ENCODE peak calls at places on chromosome 7, in five cellular contexts. N is fibroblast of lung, B is spleen, K is tibial nerve, Q is fibroblast of the aortic adventitia. P is an unnamed sample.

GRCh38 chr7:25953859-25954258 is 198.1 kb upstream of the NFE2L3 start:
- DNase-seq in Q (no peak), N (no peak), K (no peak), B (no peak), P (no peak)

GRCh38 chr7:2069472-2069860 is 163.3 kb downstream of the MAD1L1 start:
- DNase-seq in Q (no peak), N (peak), B (no peak), K (no peak), P (peak)

GRCh38 chr7:40133561-40134427 is 628 bp downstream of the MPLKIP start:
- DNase-seq in Q (peak), B (no peak), N (peak), K (no peak), P (peak)

GRCh38 chr7:30770936-30771858 is at the start of gene MINDY4:
- DNase-seq in K (peak), N (peak), B (peak), Q (peak), P (peak)

GRCh38 chr7:120023494-120024167 is 249.3 kb upstream of the KCND2 start:
- DNase-seq in B (no peak), Q (peak), N (peak), K (no peak), P (peak)

GRCh38 chr7:47329320-47329926 is 252.5 kb downstream of the TNS3 start:
- DNase-seq in N (no peak), B (peak), K (no peak), Q (no peak), P (no peak)

GRCh38 chr7:28990200-28990960 is 32.2 kb upstream of the TRIL start:
- DNase-seq in N (peak), K (peak), Q (peak), B (no peak), P (no peak)

GRCh38 chr7:27822245-27822644 is 82.3 kb downstream of the TAX1BP1 start:
- DNase-seq in B (no peak), Q (no peak), N (no peak), K (no peak), P (no peak)

GRCh38 chr7:157090485-157091165 is 48.1 kb upstream of the UBE3C start:
- DNase-seq in Q (no peak), N (no peak), K (no peak), B (peak), P (no peak)

GRCh38 chr7:134255814-134256213 is 60.9 kb downstream of the SLC35B4 start:
- DNase-seq in K (no peak), B (no peak), N (no peak), Q (no peak), P (no peak)

GRCh38 chr7:97203957-97204356 is 86.5 kb downstream of the SDHAF3 start:
- DNase-seq in B (no peak), N (no peak), Q (no peak), K (no peak), P (no peak)

GRCh38 chr7:70285176-70285575 is 686.9 kb downstream of the AUTS2 start:
- DNase-seq in K (no peak), Q (no peak), B (no peak), N (no peak), P (peak)

GRCh38 chr7:45196374-45196773 is 38.8 kb downstream of the RAMP3 start:
- DNase-seq in K (no peak), B (peak), N (no peak), Q (no peak), P (no peak)

GRCh38 chr7:83796760-83797159 is 147.8 kb upstream of the SEMA3E start:
- DNase-seq in Q (no peak), K (no peak), N (no peak), B (no peak), P (no peak)

GRCh38 chr7:120442838-120443237 is 169.9 kb downstream of the KCND2 start:
- DNase-seq in B (no peak), Q (no peak), N (no peak), K (no peak), P (no peak)

GRCh38 chr7:92669616-92670153 is 79.5 kb upstream of the FAM133B start:
- DNase-seq in B (no peak), Q (peak), N (peak), K (no peak), P (peak)

GRCh38 chr7:91267558-91267955 is 3.3 kb downstream of the FZD1 start:
- DNase-seq in K (peak), B (no peak), N (peak), Q (peak), P (peak)

GRCh38 chr7:152859781-152860191 is 100.2 kb downstream of the ACTR3B start:
- DNase-seq in N (no peak), K (no peak), Q (no peak), B (no peak), P (no peak)

GRCh38 chr7:112452102-112452888 is 2.0 kb downstream of the IFRD1 start:
- DNase-seq in N (peak), B (no peak), Q (peak), K (peak), P (peak)

GRCh38 chr7:72098812-72099211 is 313.3 kb downstream of the CALN1 start:
- DNase-seq in B (no peak), N (no peak), Q (no peak), K (no peak), P (no peak)

GRCh38 chr7:48094861-48095293 is 5.8 kb downstream of the UPP1 start:
- DNase-seq in N (peak), Q (peak), B (no peak), K (no peak), P (peak)

GRCh38 chr7:100983451-100984187 is 14.3 kb downstream of the MUC12 start:
- DNase-seq in Q (peak), N (peak), B (peak), K (no peak), P (no peak)

GRCh38 chr7:50921114-50921513 is 138.4 kb upstream of the GRB10 start:
- DNase-seq in K (no peak), B (no peak), Q (no peak), N (no peak), P (no peak)

GRCh38 chr7:28083998-28084985 is 96.3 kb downstream of the JAZF1 start:
- DNase-seq in B (no peak), K (no peak), N (no peak), Q (no peak), P (no peak)

GRCh38 chr7:121126801-121127534 is 138.5 kb downstream of the CPED1 start:
- DNase-seq in N (peak), Q (peak), K (no peak), B (no peak), P (peak)

GRCh38 chr7:128032605-128033235 is 1.5 kb upstream of the LRRC4 start:
- DNase-seq in N (peak), K (no peak), B (peak), Q (no peak), P (no peak)

GRCh38 chr7:1468899-1469298 is 9.6 kb upstream of the MICALL2 start:
- DNase-seq in Q (no peak), B (no peak), K (no peak), N (no peak), P (no peak)

GRCh38 chr7:101936223-101936611 is 118.8 kb downstream of the CUX1 start:
- DNase-seq in B (no peak), N (no peak), K (no peak), Q (no peak), P (no peak)

GRCh38 chr7:30020535-30020934 is 6.0 kb downstream of the FKBP14 start:
- DNase-seq in N (no peak), K (no peak), B (no peak), Q (no peak), P (no peak)

GRCh38 chr7:134750083-134751062 is 29.1 kb upstream of the CALD1 start:
- DNase-seq in B (no peak), K (peak), N (peak), Q (peak), P (no peak)

GRCh38 chr7:103752995-103753394 is 236.5 kb downstream of the RELN start:
- DNase-seq in K (no peak), Q (peak), B (no peak), N (peak), P (no peak)

GRCh38 chr7:34425631-34426384 is 232.2 kb upstream of the NPSR1 start:
- DNase-seq in N (no peak), Q (no peak), K (no peak), B (no peak), P (no peak)

GRCh38 chr7:36190447-36191291 is 37.6 kb downstream of the EEPD1 start:
- DNase-seq in N (no peak), B (peak), Q (no peak), K (no peak), P (no peak)

DNA sequence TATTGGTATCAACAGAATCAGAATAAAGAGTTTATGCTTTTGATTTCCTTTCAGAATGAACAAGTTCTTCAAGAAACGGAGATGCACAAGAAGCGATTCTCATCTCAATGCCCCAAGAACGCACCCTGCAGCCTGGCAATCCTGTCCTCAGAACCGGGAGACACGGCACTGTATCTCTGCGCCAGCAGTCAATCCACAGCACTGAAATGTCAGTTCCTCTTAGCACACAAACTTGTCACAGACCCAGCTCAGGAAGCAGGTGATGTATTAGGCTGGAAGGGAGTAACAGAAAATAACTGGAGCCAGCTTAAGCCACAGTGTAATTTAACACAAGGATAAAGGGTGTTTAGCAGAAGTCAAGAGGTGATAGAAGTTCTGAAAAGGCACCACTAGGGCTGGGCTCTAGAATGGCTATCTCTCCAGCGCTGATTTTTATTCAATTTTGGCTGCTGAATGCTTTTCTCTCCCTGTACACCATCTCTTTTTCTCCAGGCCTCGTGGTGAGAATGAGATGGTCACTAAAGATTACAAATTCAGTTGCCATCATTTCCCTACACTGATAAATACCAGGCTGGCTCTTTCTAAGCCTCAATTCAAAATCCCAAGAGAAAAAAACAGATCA is 102.9 kb upstream of the PRSS1 start:
- DNase-seq in Q (no peak), K (no peak), N (no peak), B (no peak), P (no peak)
- H3K4me3 ChIP-seq in Q (no peak), K (no peak), N (no peak), B (no peak), P (no peak)

GRCh38 chr7:6008668-6009611 is at the start of the genes AIMP2 and PMS2:
- DNase-seq in Q (peak), N (peak), K (peak), B (peak), P (peak)
- TF ChIP-seq CTCF in Q (no peak), N (peak), K (no peak), B (peak), P (no peak)

GRCh38 chr7:4083513-4083912 is 598.6 kb upstream of the FOXK1 start:
- DNase-seq in B (no peak), K (no peak), Q (no peak), N (no peak), P (no peak)
- H3K4me3 ChIP-seq in B (no peak), K (no peak), Q (no peak), N (no peak), P (no peak)

GRCh38 chr7:141737118-141737835 is 881 bp upstream of the SSBP1 start:
- DNase-seq in K (no peak), N (peak), B (peak), Q (peak), P (no peak)
- TF ChIP-seq CTCF in K (no peak), N (no peak), B (no peak), Q (no peak), P (no peak)

GRCh38 chr7:151228024-151228866 is 1.2 kb upstream of the ABCF2 start:
- DNase-seq in K (no peak), N (no peak), Q (no peak), B (peak), P (no peak)
- H3K4me3 ChIP-seq in K (peak), N (peak), Q (peak), B (peak), P (peak)

DNA sequence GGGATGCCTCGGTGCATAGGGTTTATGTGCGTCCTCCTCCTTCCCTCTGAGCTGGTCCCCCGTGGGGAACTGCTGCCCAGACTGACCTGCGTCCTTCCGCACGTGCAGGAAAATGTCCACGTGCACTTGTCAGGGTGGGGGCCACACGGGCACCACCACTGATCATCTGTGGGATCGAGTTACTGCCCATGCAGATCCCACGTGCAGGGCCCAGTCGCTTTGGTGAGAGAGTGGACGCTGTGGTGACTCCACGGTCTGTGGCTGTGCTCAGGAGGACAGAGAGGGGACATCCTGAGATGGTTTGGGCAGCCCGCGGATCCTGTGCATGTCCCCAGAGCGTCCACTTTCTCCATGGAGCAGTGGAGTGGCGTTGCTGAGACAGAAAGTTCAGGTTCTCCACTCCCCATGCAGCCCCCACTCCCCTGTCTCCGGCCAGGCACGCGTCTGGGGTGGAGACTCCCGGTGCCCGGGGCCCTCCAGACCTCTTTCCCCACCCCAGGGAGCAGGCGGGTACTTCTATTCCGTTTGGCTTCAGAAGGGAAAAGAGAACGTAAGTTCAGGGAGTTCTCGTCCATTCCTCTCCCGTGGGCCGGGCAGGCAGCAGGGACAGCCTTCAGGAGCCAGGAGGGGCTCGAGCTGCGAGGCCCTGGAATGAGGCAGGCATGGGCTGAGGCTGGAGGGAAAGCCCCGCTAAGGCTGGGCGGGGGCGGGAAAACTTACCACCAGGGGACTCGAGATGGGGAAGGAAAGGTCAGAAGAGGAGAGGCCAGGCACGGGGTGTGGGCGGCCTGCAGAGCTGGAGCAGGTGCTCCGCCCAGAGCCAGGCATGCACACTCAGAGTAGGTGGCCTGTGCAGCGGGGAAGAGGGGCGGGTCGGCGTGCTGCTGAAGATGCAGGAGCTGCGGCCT is 59.9 kb downstream of the EGFR start:
- DNase-seq in K (peak), Q (no peak), N (no peak), B (no peak), P (no peak)
- TF ChIP-seq CTCF in K (peak), Q (no peak), N (no peak), B (no peak), P (no peak)

GRCh38 chr7:87316846-87317545 is 28.5 kb upstream of the CROT start:
- DNase-seq in N (peak), Q (peak), K (no peak), B (no peak), P (peak)

GRCh38 chr7:87318741-87319140 is 26.7 kb upstream of the CROT start:
- DNase-seq in B (no peak), N (no peak), Q (no peak), K (no peak), P (no peak)

GRCh38 chr7:87312215-87312865 is 33.1 kb upstream of the CROT start:
- DNase-seq in N (peak), Q (peak), K (peak), B (no peak), P (peak)

GRCh38 chr7:87316097-87316700 is 29.3 kb upstream of the CROT start:
- DNase-seq in B (no peak), K (no peak), Q (no peak), N (no peak), P (no peak)

GRCh38 chr7:87317691-87318245 is 27.7 kb upstream of the CROT start:
- DNase-seq in K (no peak), Q (no peak), B (no peak), N (no peak), P (no peak)
- H3K4me3 ChIP-seq in K (no peak), Q (no peak), B (no peak), N (no peak), P (no peak)

DNA sequence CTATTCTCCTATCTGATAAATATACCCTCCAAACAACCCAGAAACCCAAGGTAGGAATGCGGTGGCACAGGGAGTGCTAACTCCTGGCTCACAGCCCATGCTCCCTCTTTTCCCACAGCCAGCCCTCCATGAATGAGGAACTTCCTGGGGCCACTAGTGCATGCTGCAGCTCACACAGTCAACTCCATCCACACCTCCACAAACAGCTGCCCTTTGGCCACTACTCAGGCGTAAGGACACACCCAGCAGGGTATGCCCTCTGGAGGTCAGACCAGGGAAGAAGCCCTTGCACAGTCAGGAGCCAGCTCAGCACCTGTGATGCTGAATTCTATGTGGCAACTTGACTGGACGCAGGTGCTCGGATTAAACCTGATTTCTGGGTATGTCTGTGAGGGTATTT is 85.2 kb upstream of the PIK3CG start:
- DNase-seq in N (no peak), K (no peak), Q (no peak), B (no peak), P (no peak)
- TF ChIP-seq CTCF in N (no peak), K (no peak), Q (no peak), B (no peak), P (no peak)

GRCh38 chr7:147296986-147297385 is 1180.4 kb downstream of the CNTNAP2 start:
- DNase-seq in Q (no peak), B (no peak), K (no peak), N (no peak), P (no peak)

GRCh38 chr7:147300293-147300692 is 1183.7 kb downstream of the CNTNAP2 start:
- DNase-seq in N (no peak), Q (no peak), K (no peak), B (no peak), P (no peak)

GRCh38 chr7:147296201-147296600 is 1179.6 kb downstream of the CNTNAP2 start:
- DNase-seq in N (no peak), B (no peak), Q (no peak), K (no peak), P (no peak)

DNA sequence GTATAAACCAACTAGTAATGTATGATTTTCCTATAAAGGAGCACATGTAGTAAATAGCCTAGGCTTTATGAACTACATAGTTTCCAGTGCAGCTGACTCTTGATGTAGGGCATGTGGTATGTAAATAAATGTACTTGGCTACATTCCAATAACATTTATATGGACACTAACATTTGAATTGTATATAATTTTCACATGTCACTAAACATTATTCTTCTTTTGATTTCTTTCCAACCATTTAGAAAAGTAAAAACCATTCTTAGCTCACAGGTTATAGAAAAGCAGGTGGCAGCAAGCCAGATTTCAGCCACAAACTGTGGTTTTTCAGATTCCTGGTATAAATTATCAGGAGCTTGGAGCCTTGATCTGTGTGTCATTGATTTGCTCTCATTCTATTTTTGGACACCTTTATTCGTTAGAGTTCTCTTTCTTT is 1182.0 kb downstream of the CNTNAP2 start:
- DNase-seq in Q (no peak), N (peak), K (no peak), B (no peak), P (peak)
- H3K4me3 ChIP-seq in Q (no peak), N (no peak), K (no peak), B (no peak), P (no peak)

GRCh38 chr7:138726288-138726687 is 25.1 kb upstream of the SVOPL start:
- DNase-seq in K (no peak), Q (no peak), N (no peak), B (no peak), P (no peak)
- TF ChIP-seq CTCF in K (no peak), Q (no peak), N (no peak), B (no peak), P (no peak)

P was measured in astrocyte of the spinal cord.